ENCODE peak calls at places on chromosome 5, in nine cellular contexts. One of them, this sample, is unnamed.

GRCh38 chr5:90111354-90112070 is 298.0 kb downstream of the CETN3 start:
- DNase-seq in activated naive CD4-positive, alpha-beta T cell treated with anti-CD3 and anti-CD28 coated beads for 36 hours: no peak
- DNase-seq in KG1: no peak
- DNase-seq in RPMI7951: peak
- DNase-seq in naive thymus-derived CD4-positive, alpha-beta T cell: no peak
- DNase-seq in effector memory CD4-positive, alpha-beta T cell: no peak
- DNase-seq in NCI-H1436: no peak
- DNase-seq in tibial nerve: no peak
- DNase-seq in RPMI8226: peak
- DNase-seq in this sample: peak

GRCh38 chr5:56211298-56211865 is 21.7 kb downstream of the ANKRD55 start:
- DNase-seq in activated naive CD4-positive, alpha-beta T cell treated with anti-CD3 and anti-CD28 coated beads for 36 hours: no peak
- DNase-seq in KG1: no peak
- DNase-seq in RPMI7951: peak
- DNase-seq in naive thymus-derived CD4-positive, alpha-beta T cell: no peak
- DNase-seq in effector memory CD4-positive, alpha-beta T cell: no peak
- DNase-seq in NCI-H1436: no peak
- DNase-seq in tibial nerve: no peak
- DNase-seq in RPMI8226: no peak
- DNase-seq in this sample: no peak

GRCh38 chr5:157269165-157269671 is 3.3 kb downstream of the CYFIP2 start:
- DNase-seq in activated naive CD4-positive, alpha-beta T cell treated with anti-CD3 and anti-CD28 coated beads for 36 hours: peak
- DNase-seq in KG1: no peak
- DNase-seq in RPMI7951: no peak
- DNase-seq in naive thymus-derived CD4-positive, alpha-beta T cell: no peak
- DNase-seq in effector memory CD4-positive, alpha-beta T cell: no peak
- DNase-seq in NCI-H1436: no peak
- DNase-seq in tibial nerve: no peak
- DNase-seq in RPMI8226: peak
- DNase-seq in this sample: peak

GRCh38 chr5:178590141-178590923 is at the start of gene COL23A1:
- DNase-seq in activated naive CD4-positive, alpha-beta T cell treated with anti-CD3 and anti-CD28 coated beads for 36 hours: peak
- DNase-seq in KG1: peak
- DNase-seq in RPMI7951: peak
- DNase-seq in naive thymus-derived CD4-positive, alpha-beta T cell: peak
- DNase-seq in effector memory CD4-positive, alpha-beta T cell: no peak
- DNase-seq in NCI-H1436: no peak
- DNase-seq in tibial nerve: no peak
- DNase-seq in RPMI8226: peak
- DNase-seq in this sample: no peak

GRCh38 chr5:108727154-108727638 is 20.5 kb upstream of the FER start:
- DNase-seq in activated naive CD4-positive, alpha-beta T cell treated with anti-CD3 and anti-CD28 coated beads for 36 hours: no peak
- DNase-seq in KG1: no peak
- DNase-seq in RPMI7951: peak
- DNase-seq in naive thymus-derived CD4-positive, alpha-beta T cell: no peak
- DNase-seq in effector memory CD4-positive, alpha-beta T cell: no peak
- DNase-seq in NCI-H1436: no peak
- DNase-seq in tibial nerve: no peak
- DNase-seq in RPMI8226: no peak
- DNase-seq in this sample: no peak

GRCh38 chr5:120539471-120539870 is 75.4 kb downstream of the PRR16 start:
- DNase-seq in activated naive CD4-positive, alpha-beta T cell treated with anti-CD3 and anti-CD28 coated beads for 36 hours: no peak
- DNase-seq in KG1: no peak
- DNase-seq in RPMI7951: no peak
- DNase-seq in naive thymus-derived CD4-positive, alpha-beta T cell: no peak
- DNase-seq in effector memory CD4-positive, alpha-beta T cell: no peak
- DNase-seq in NCI-H1436: no peak
- DNase-seq in tibial nerve: no peak
- DNase-seq in RPMI8226: no peak
- DNase-seq in this sample: no peak

GRCh38 chr5:135493406-135494180 is 41.4 kb upstream of the TIFAB start:
- DNase-seq in activated naive CD4-positive, alpha-beta T cell treated with anti-CD3 and anti-CD28 coated beads for 36 hours: no peak
- DNase-seq in KG1: no peak
- DNase-seq in RPMI7951: peak
- DNase-seq in naive thymus-derived CD4-positive, alpha-beta T cell: no peak
- DNase-seq in effector memory CD4-positive, alpha-beta T cell: no peak
- DNase-seq in NCI-H1436: no peak
- DNase-seq in tibial nerve: no peak
- DNase-seq in RPMI8226: no peak
- DNase-seq in this sample: no peak

GRCh38 chr5:134114886-134115805 is 665 bp downstream of the TCF7 start:
- DNase-seq in activated naive CD4-positive, alpha-beta T cell treated with anti-CD3 and anti-CD28 coated beads for 36 hours: peak
- DNase-seq in KG1: no peak
- DNase-seq in RPMI7951: no peak
- DNase-seq in naive thymus-derived CD4-positive, alpha-beta T cell: peak
- DNase-seq in effector memory CD4-positive, alpha-beta T cell: peak
- DNase-seq in NCI-H1436: no peak
- DNase-seq in tibial nerve: no peak
- DNase-seq in RPMI8226: no peak
- DNase-seq in this sample: no peak

GRCh38 chr5:127517110-127517479 is 345 bp upstream of the PRRC1 start:
- DNase-seq in activated naive CD4-positive, alpha-beta T cell treated with anti-CD3 and anti-CD28 coated beads for 36 hours: no peak
- DNase-seq in KG1: no peak
- DNase-seq in RPMI7951: peak
- DNase-seq in naive thymus-derived CD4-positive, alpha-beta T cell: no peak
- DNase-seq in effector memory CD4-positive, alpha-beta T cell: no peak
- DNase-seq in NCI-H1436: no peak
- DNase-seq in tibial nerve: no peak
- DNase-seq in RPMI8226: no peak
- DNase-seq in this sample: no peak

GRCh38 chr5:134714120-134714519 is 24.2 kb upstream of the CAMLG start:
- DNase-seq in activated naive CD4-positive, alpha-beta T cell treated with anti-CD3 and anti-CD28 coated beads for 36 hours: no peak
- DNase-seq in KG1: no peak
- DNase-seq in RPMI7951: no peak
- DNase-seq in naive thymus-derived CD4-positive, alpha-beta T cell: no peak
- DNase-seq in effector memory CD4-positive, alpha-beta T cell: no peak
- DNase-seq in NCI-H1436: no peak
- DNase-seq in tibial nerve: no peak
- DNase-seq in RPMI8226: no peak
- DNase-seq in this sample: no peak

GRCh38 chr5:142576804-142577203 is 109.1 kb downstream of the FGF1 start:
- DNase-seq in activated naive CD4-positive, alpha-beta T cell treated with anti-CD3 and anti-CD28 coated beads for 36 hours: no peak
- DNase-seq in KG1: no peak
- DNase-seq in RPMI7951: peak
- DNase-seq in naive thymus-derived CD4-positive, alpha-beta T cell: no peak
- DNase-seq in effector memory CD4-positive, alpha-beta T cell: no peak
- DNase-seq in NCI-H1436: no peak
- DNase-seq in tibial nerve: no peak
- DNase-seq in RPMI8226: no peak
- DNase-seq in this sample: no peak

GRCh38 chr5:144187699-144188294 is 17.1 kb downstream of the KCTD16 start:
- DNase-seq in activated naive CD4-positive, alpha-beta T cell treated with anti-CD3 and anti-CD28 coated beads for 36 hours: peak
- DNase-seq in KG1: peak
- DNase-seq in RPMI7951: peak
- DNase-seq in naive thymus-derived CD4-positive, alpha-beta T cell: peak
- DNase-seq in effector memory CD4-positive, alpha-beta T cell: peak
- DNase-seq in NCI-H1436: no peak
- DNase-seq in tibial nerve: no peak
- DNase-seq in RPMI8226: peak
- DNase-seq in this sample: peak

This sample was measured in NAMALWA.